ENCODE peak calls at places on chromosomes 11 and 22, in eight cellular contexts. K, G, D, Q, Z, A, P and U are unnamed samples.

GRCh38 chr11:129143335-129143734 is 48.8 kb downstream of the ARHGAP32 start:
- DNase-seq in K (no peak), G (peak), D (peak), Q (peak), Z (peak), A (no peak), P (peak), U (peak)

GRCh38 chr11:69486056-69486772 is 4.8 kb downstream of the LINC01488 start:
- DNase-seq in K (no peak), G (no peak), D (no peak), Q (no peak), Z (no peak), A (no peak), P (no peak), U (no peak)

GRCh38 chr11:15893080-15893492 is 463.3 kb downstream of the SOX6 start:
- DNase-seq in K (no peak), G (no peak), D (peak), Q (peak), Z (peak), A (no peak), P (peak), U (no peak)

GRCh38 chr11:18455686-18456372 is at the start of gene LDHAL6A:
- DNase-seq in K (no peak), G (no peak), D (no peak), Q (no peak), Z (no peak), A (peak), P (no peak), U (no peak)

GRCh38 chr11:61698173-61698965 is 18.2 kb downstream of the DAGLA start:
- DNase-seq in K (no peak), G (no peak), D (no peak), Q (no peak), Z (no peak), A (no peak), P (no peak), U (no peak)

GRCh38 chr22:29674121-29674520 is 45.7 kb upstream of the CABP7 start:
- DNase-seq in K (no peak), G (no peak), D (no peak), Q (no peak), Z (no peak), A (no peak), P (no peak), U (no peak)

GRCh38 chr11:2837096-2837601 is 48.4 kb downstream of the CDKN1C start:
- DNase-seq in K (peak), G (peak), D (peak), Q (peak), Z (no peak), A (peak), P (no peak), U (no peak)

GRCh38 chr11:35932641-35933571 is 11.0 kb upstream of the LDLRAD3 start:
- DNase-seq in K (no peak), G (no peak), D (peak), Q (peak), Z (no peak), A (no peak), P (no peak), U (no peak)

GRCh38 chr11:76783901-76784813 is 1.0 kb downstream of the TSKU start:
- DNase-seq in K (peak), G (peak), D (peak), Q (peak), Z (peak), A (peak), P (no peak), U (peak)

GRCh38 chr11:63663809-63664208 is 7.4 kb downstream of the ATL3 start:
- DNase-seq in K (no peak), G (no peak), D (peak), Q (peak), Z (peak), A (peak), P (peak), U (no peak)

GRCh38 chr11:83021780-83022125 is 49.9 kb downstream of the RAB30 start:
- DNase-seq in K (no peak), G (no peak), D (no peak), Q (no peak), Z (no peak), A (no peak), P (no peak), U (no peak)

GRCh38 chr11:62898027-62898426 is 17.3 kb downstream of the SLC3A2 start:
- DNase-seq in K (no peak), G (no peak), D (no peak), Q (no peak), Z (no peak), A (no peak), P (no peak), U (no peak)

GRCh38 chr11:67119577-67120391 is 721 bp downstream of the KDM2A start:
- DNase-seq in K (peak), G (peak), D (peak), Q (no peak), Z (no peak), A (peak), P (no peak), U (no peak)

GRCh38 chr11:28346209-28346608 is 238.0 kb downstream of the METTL15 start:
- DNase-seq in K (no peak), G (no peak), D (peak), Q (no peak), Z (no peak), A (no peak), P (no peak), U (no peak)

GRCh38 chr11:71139516-71140205 is 112.7 kb downstream of the SHANK2 start:
- DNase-seq in K (no peak), G (peak), D (no peak), Q (no peak), Z (peak), A (no peak), P (no peak), U (no peak)

GRCh38 chr22:36689583-36689982 is 14.0 kb downstream of the CACNG2 start:
- DNase-seq in K (no peak), G (no peak), D (no peak), Q (no peak), Z (no peak), A (no peak), P (no peak), U (no peak)

GRCh38 chr11:70502677-70503076 is 104.3 kb downstream of the CTTN start:
- DNase-seq in K (no peak), G (no peak), D (no peak), Q (no peak), Z (no peak), A (no peak), P (no peak), U (no peak)

GRCh38 chr11:83220279-83220678 is 26.8 kb downstream of the ANKRD42 start:
- DNase-seq in K (no peak), G (no peak), D (peak), Q (peak), Z (no peak), A (peak), P (no peak), U (no peak)

GRCh38 chr11:897226-898159 is 13.1 kb downstream of the CHID1 start:
- DNase-seq in K (no peak), G (no peak), D (no peak), Q (no peak), Z (no peak), A (no peak), P (no peak), U (no peak)

GRCh38 chr11:900545-900944 is 10.1 kb downstream of the CHID1 start:
- DNase-seq in K (no peak), G (no peak), D (no peak), Q (no peak), Z (no peak), A (no peak), P (no peak), U (no peak)

GRCh38 chr11:898160-898517 is 12.5 kb downstream of the CHID1 start:
- DNase-seq in K (peak), G (no peak), D (peak), Q (peak), Z (peak), A (peak), P (no peak), U (no peak)

GRCh38 chr11:899724-900123 is 10.9 kb downstream of the CHID1 start:
- DNase-seq in K (no peak), G (no peak), D (no peak), Q (no peak), Z (no peak), A (no peak), P (no peak), U (no peak)

DNA sequence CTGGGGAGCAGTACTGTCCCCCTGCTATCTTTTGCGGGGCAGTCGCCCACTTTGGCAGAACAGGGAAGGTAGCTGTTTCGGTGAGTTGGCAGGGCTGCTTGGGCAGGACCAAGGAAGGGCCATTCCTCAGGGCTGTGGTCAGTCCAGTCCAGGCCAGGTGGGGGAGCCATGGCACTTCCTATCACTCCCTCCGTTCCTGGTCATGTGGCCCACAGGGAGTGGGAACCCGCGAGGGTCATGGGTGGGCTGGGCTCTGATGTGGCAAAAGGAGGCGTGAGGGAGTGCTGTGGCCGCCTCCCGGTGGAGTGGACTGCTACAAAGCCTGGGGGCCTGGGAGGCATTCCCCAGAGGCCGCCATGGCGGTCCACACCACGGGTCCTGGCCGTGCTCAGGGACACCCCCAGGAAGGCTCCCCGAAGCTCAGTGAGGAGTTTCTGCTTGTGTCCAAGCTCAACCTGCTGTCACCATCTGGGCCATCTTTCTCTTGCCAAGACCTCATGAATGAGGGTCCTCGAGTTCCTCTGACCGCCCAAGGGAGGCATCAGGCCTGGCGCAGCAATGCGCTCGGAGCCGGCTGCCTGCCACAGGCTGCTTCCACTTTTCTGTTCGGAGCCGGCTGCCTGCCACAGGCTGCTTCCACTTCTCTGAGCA is 11.9 kb downstream of the CHID1 start:
- DNase-seq in K (peak), G (no peak), D (no peak), Q (peak), Z (no peak), A (peak), P (no peak), U (no peak)
- TF ChIP-seq CTCF in K (peak), G (no peak), D (no peak), Q (peak), Z (peak), A (peak), P (peak), U (peak)

DNA sequence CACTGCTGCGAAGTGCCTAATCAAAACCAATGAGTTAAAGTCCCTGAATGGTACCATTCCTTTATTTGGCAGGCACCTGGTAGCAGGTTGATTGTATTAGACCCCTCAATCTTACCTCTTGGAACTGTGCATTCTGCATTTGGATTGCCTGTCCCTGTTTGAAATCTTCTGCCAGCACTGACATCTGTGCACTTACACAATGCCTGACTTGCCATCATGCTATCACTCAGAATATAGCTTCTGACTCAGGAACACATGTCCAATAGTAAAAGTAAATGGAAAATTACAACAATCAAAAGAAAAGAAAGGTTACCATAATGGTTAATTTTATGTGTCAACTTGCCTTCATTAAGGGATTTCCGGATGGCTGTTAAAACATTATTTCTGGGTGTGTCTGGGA is 366.0 kb upstream of the PDGFD start:
- DNase-seq in K (no peak), G (no peak), D (no peak), Q (no peak), Z (no peak), A (no peak), P (no peak), U (no peak)
- TF ChIP-seq CTCF in K (no peak), G (no peak), D (no peak), Q (no peak), Z (no peak), A (no peak), P (no peak), U (no peak)

DNA sequence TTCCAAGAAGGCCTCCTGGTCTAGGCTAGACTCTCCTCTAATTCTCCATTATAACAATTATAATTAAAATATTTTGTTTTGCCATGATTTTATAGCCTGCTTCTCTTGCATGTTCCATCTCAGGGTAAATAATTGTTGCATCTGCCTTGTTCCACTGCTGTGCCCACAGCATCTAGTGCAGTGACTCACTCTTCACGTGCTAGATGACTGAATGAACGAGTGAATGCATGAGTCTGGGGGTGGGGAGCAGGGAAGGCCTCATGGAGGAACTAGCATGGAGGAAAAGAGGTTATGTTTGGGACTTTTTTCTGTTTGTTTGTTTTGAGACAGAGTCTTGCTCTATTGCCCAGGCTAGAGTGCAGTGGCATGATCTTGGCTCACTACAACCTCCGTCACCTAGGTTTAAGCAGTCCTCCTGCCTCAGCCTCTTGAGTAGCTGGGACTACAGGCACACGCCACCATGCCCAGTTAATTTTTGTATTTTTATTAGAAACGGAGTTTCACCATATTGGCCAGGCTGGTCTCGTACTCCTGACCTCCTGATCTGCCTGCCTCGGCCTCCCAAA is 5.2 kb upstream of the OAF start:
- DNase-seq in K (no peak), G (no peak), D (peak), Q (peak), Z (peak), A (no peak), P (peak), U (no peak)
- TF ChIP-seq CTCF in K (no peak), G (no peak), D (no peak), Q (no peak), Z (no peak), A (no peak), P (no peak), U (no peak)

DNA sequence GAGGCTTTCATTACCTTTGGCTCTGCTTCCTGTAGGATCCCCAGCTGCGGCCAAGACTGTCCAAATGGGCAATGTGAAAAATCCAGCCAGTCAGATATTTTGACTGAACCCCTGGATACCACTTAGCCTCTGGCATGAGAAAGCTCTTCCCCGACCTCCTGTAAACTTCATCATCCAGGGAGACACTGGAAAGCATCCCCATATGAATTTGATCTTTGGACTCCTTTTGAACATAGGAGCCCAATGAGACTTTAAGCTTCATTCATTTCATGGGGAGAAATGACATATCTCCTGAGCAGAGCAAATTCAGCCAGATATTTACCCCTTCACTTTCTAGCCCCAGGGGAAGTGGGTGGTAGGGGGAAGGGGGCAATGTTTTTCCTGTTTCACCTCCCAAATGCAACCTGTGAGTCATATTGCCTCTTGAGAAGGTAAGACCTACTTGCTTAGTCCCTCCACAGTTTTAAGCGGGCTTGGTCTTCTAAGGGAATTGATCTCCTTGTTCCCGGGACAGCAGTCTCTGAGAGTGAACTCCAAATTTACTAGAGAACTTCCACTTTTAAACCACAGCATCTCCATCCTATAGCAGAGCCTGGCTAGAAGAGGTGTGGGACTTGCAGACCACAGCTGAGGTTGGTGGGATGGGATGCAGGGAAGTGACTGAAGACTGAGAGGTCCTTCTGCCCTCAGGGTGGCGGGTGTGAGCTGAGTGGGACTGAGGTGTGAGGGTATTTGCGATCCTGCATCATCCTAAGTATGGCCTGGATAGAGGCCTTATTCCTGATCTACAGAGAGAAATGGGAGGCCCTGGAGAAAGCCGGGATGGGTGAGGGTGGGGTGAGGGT is 20.3 kb upstream of the POU2AF1 start:
- DNase-seq in K (no peak), G (no peak), D (no peak), Q (no peak), Z (no peak), A (no peak), P (no peak), U (peak)
- TF ChIP-seq CTCF in K (no peak), G (no peak), D (no peak), Q (no peak), Z (no peak), A (peak), P (no peak), U (no peak)

DNA sequence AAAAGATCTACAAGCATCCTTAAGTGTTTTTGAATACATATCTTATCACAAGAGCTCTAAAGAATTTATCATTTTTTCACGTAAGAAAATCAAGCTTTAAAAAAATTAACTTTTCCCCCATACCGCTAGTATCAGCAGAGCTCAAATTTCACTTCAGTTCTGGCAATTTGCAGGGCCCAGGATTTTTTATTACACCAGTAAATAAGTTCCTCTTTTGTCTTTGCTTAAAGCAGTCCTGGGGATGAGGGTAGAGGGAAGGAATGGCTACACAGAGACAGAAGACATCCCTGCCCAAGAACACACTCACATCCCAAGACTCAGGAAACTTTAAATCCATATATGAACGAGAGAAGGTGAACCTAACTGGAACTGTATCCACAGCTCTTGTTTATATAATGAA is 22.6 kb upstream of the SORL1 start:
- DNase-seq in K (no peak), G (no peak), D (no peak), Q (no peak), Z (no peak), A (no peak), P (no peak), U (no peak)
- TF ChIP-seq CTCF in K (no peak), G (no peak), D (no peak), Q (no peak), Z (no peak), A (no peak), P (no peak), U (no peak)

DNA sequence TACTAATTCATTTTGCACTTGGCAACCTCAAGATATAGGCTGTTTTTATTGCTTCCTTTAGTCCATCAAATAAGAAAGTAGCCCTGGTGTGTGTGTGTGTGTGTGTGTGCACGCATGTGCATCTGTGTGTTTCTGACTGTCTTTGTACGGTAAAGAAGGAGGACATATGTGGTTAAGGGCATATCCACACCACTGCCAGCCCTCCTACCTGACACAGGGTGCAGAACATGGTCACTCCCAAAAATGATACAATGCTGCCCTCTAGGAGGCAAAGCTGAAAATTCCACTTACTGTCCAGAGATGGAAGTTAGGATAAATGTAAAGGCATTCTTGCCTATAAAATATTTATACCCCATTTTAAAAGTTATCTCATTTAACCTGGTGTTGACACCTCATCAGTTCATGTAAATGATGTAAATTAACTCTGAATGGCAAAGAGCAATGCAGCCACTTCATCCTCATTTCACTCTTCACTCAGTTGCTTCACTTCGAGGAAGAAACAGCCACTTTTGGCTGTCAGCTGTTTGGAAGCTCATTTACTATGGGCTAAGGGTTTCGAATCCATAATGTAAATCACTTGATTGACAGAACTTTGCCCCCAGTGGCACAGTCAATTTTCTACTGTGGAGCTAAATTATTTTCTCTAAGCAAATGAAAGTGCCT is 83.1 kb upstream of the MTNR1B start:
- DNase-seq in K (peak), G (peak), D (peak), Q (peak), Z (peak), A (peak), P (peak), U (no peak)
- TF ChIP-seq CTCF in K (peak), G (peak), D (peak), Q (peak), Z (peak), A (peak), P (peak), U (peak)

GRCh38 chr22:19799322-19800190 is 39.0 kb downstream of the TBX1 start:
- DNase-seq in K (peak), G (no peak), D (no peak), Q (peak), Z (peak), A (no peak), P (no peak), U (peak)

GRCh38 chr22:19801340-19802000 is 40.9 kb downstream of the TBX1 start:
- DNase-seq in K (no peak), G (no peak), D (no peak), Q (no peak), Z (no peak), A (no peak), P (no peak), U (no peak)

GRCh38 chr22:19802001-19802880 is 41.7 kb downstream of the TBX1 start:
- DNase-seq in K (peak), G (no peak), D (no peak), Q (no peak), Z (no peak), A (no peak), P (no peak), U (no peak)

GRCh38 chr22:19800306-19800705 is 39.7 kb downstream of the TBX1 start:
- DNase-seq in K (no peak), G (no peak), D (no peak), Q (no peak), Z (no peak), A (no peak), P (no peak), U (no peak)

GRCh38 chr22:19800761-19801244 is 40.2 kb downstream of the TBX1 start:
- DNase-seq in K (no peak), G (no peak), D (no peak), Q (peak), Z (peak), A (peak), P (no peak), U (no peak)
- TF ChIP-seq CTCF in K (no peak), G (no peak), D (peak), Q (peak), Z (peak), A (peak), P (peak), U (peak)